ENCODE peak calls at places on chromosome 2, in four cellular contexts. One of them, this sample, is unnamed.

GRCh38 chr2:98923244-98923940 is 12.6 kb downstream of the CRACDL start:
- DNase-seq in MM.1S: no peak
- DNase-seq in thyroid gland: no peak
- DNase-seq in A549: no peak
- DNase-seq in this sample: no peak

GRCh38 chr2:60818272-60818671 is 62.2 kb downstream of the PAPOLG start:
- DNase-seq in MM.1S: no peak
- DNase-seq in thyroid gland: no peak
- DNase-seq in A549: no peak
- DNase-seq in this sample: no peak

GRCh38 chr2:194735837-194736542 is 921.0 kb upstream of the SLC39A10 start:
- DNase-seq in A549: no peak
- DNase-seq in thyroid gland: no peak
- DNase-seq in MM.1S: no peak
- DNase-seq in this sample: no peak

GRCh38 chr2:223050188-223050587 is 1.8 kb upstream of the KCNE4 start:
- DNase-seq in MM.1S: no peak
- DNase-seq in A549: no peak
- DNase-seq in thyroid gland: no peak
- DNase-seq in this sample: no peak

GRCh38 chr2:204923957-204924356 is 378.7 kb downstream of the PARD3B start:
- DNase-seq in thyroid gland: no peak
- DNase-seq in A549: no peak
- DNase-seq in MM.1S: no peak
- DNase-seq in this sample: no peak

GRCh38 chr2:189076572-189076971 is 102.4 kb downstream of the COL3A1 start:
- DNase-seq in MM.1S: no peak
- DNase-seq in A549: no peak
- DNase-seq in thyroid gland: no peak
- DNase-seq in this sample: no peak

GRCh38 chr2:105768961-105769452 is 24.3 kb downstream of the NCK2 start:
- DNase-seq in thyroid gland: no peak
- DNase-seq in A549: no peak
- DNase-seq in MM.1S: no peak
- DNase-seq in this sample: no peak

GRCh38 chr2:128469203-128469602 is 150.5 kb upstream of the HS6ST1 start:
- DNase-seq in A549: no peak
- DNase-seq in MM.1S: no peak
- DNase-seq in thyroid gland: no peak
- DNase-seq in this sample: peak; percentile 22

GRCh38 chr2:44169155-44169898 is 652 bp downstream of the PPM1B start:
- DNase-seq in MM.1S: peak; percentile 53
- DNase-seq in thyroid gland: peak; percentile 38
- DNase-seq in A549: peak; percentile 29
- DNase-seq in this sample: peak; percentile 71

GRCh38 chr2:11996618-11997017 is 250.2 kb downstream of the LPIN1 start:
- DNase-seq in A549: no peak
- DNase-seq in thyroid gland: no peak
- DNase-seq in MM.1S: no peak
- DNase-seq in this sample: no peak

GRCh38 chr2:54267577-54267976 is 11.5 kb upstream of the TSPYL6 start:
- DNase-seq in thyroid gland: no peak
- DNase-seq in MM.1S: no peak
- DNase-seq in A549: no peak
- DNase-seq in this sample: no peak

GRCh38 chr2:122652670-122653069 is 897.2 kb downstream of the TSN start:
- DNase-seq in A549: no peak
- DNase-seq in MM.1S: no peak
- DNase-seq in thyroid gland: no peak
- DNase-seq in this sample: no peak

GRCh38 chr2:177164131-177164530 is 48.5 kb upstream of the HNRNPA3 start:
- DNase-seq in A549: no peak
- DNase-seq in thyroid gland: no peak
- DNase-seq in MM.1S: no peak
- DNase-seq in this sample: no peak

GRCh38 chr2:37590119-37590571 is 81.3 kb downstream of the CDC42EP3 start:
- DNase-seq in A549: no peak
- DNase-seq in MM.1S: no peak
- DNase-seq in thyroid gland: no peak
- DNase-seq in this sample: no peak

GRCh38 chr2:211127501-211127900 is 571.1 kb downstream of the CPS1 start:
- DNase-seq in thyroid gland: no peak
- DNase-seq in MM.1S: no peak
- DNase-seq in A549: no peak
- DNase-seq in this sample: no peak

GRCh38 chr2:220835563-220835962 is 736.5 kb downstream of the EPHA4 start:
- DNase-seq in MM.1S: no peak
- DNase-seq in thyroid gland: no peak
- DNase-seq in A549: no peak
- DNase-seq in this sample: no peak

GRCh38 chr2:148594216-148594615 is 50.3 kb upstream of the EPC2 start:
- DNase-seq in MM.1S: no peak
- DNase-seq in A549: no peak
- DNase-seq in thyroid gland: no peak
- DNase-seq in this sample: no peak

GRCh38 chr2:140865851-140866250 is 1265.0 kb downstream of the LRP1B start:
- DNase-seq in thyroid gland: no peak
- DNase-seq in MM.1S: no peak
- DNase-seq in A549: no peak
- DNase-seq in this sample: no peak

GRCh38 chr2:151931030-151931611 is 102.9 kb upstream of the ARL5A start:
- DNase-seq in MM.1S: no peak
- DNase-seq in A549: no peak
- DNase-seq in thyroid gland: no peak
- DNase-seq in this sample: no peak

GRCh38 chr2:133452146-133452545 is 116.1 kb downstream of the NCKAP5 start:
- DNase-seq in MM.1S: no peak
- DNase-seq in thyroid gland: no peak
- DNase-seq in A549: no peak
- DNase-seq in this sample: no peak

GRCh38 chr2:33126973-33127372 is 180.2 kb downstream of the LTBP1 start:
- DNase-seq in thyroid gland: no peak
- DNase-seq in MM.1S: no peak
- DNase-seq in A549: no peak
- DNase-seq in this sample: no peak

GRCh38 chr2:162382283-162382682 is 38.4 kb downstream of the GCA start:
- DNase-seq in thyroid gland: no peak
- DNase-seq in A549: no peak
- DNase-seq in MM.1S: no peak
- DNase-seq in this sample: no peak

GRCh38 chr2:219073413-219074129 is 12.8 kb upstream of the IHH start:
- DNase-seq in A549: peak; percentile 26
- DNase-seq in MM.1S: peak; percentile 30
- DNase-seq in thyroid gland: peak; percentile 9
- DNase-seq in this sample: peak; percentile 70

GRCh38 chr2:208872591-208872990 is 466.0 kb downstream of the PTH2R start:
- DNase-seq in thyroid gland: no peak
- DNase-seq in MM.1S: no peak
- DNase-seq in A549: no peak
- DNase-seq in this sample: no peak

GRCh38 chr2:54106631-54107454 is 8.6 kb upstream of the ACYP2 start:
- DNase-seq in thyroid gland: peak; percentile 53
- DNase-seq in A549: peak; percentile 51
- DNase-seq in MM.1S: peak; percentile 65
- DNase-seq in this sample: peak; percentile 12

GRCh38 chr2:173149491-173149890 is 73.8 kb downstream of the MAP3K20 start:
- DNase-seq in A549: no peak
- DNase-seq in thyroid gland: no peak
- DNase-seq in MM.1S: no peak
- DNase-seq in this sample: no peak

GRCh38 chr2:157835425-157835824 is 40.7 kb downstream of the ACVR1 start:
- DNase-seq in MM.1S: no peak
- DNase-seq in A549: no peak
- DNase-seq in thyroid gland: no peak
- DNase-seq in this sample: no peak

GRCh38 chr2:157833721-157834120 is 42.4 kb downstream of the ACVR1 start:
- DNase-seq in thyroid gland: peak; percentile 68
- DNase-seq in A549: no peak
- DNase-seq in MM.1S: no peak
- DNase-seq in this sample: no peak

GRCh38 chr2:157827377-157827776 is 48.8 kb downstream of the ACVR1 start:
- DNase-seq in MM.1S: no peak
- DNase-seq in thyroid gland: no peak
- DNase-seq in A549: no peak
- DNase-seq in this sample: no peak

GRCh38 chr2:157831573-157832315 is 44.4 kb downstream of the ACVR1 start:
- DNase-seq in MM.1S: no peak
- DNase-seq in thyroid gland: peak; percentile 64
- DNase-seq in A549: no peak
- DNase-seq in this sample: no peak

DNA sequence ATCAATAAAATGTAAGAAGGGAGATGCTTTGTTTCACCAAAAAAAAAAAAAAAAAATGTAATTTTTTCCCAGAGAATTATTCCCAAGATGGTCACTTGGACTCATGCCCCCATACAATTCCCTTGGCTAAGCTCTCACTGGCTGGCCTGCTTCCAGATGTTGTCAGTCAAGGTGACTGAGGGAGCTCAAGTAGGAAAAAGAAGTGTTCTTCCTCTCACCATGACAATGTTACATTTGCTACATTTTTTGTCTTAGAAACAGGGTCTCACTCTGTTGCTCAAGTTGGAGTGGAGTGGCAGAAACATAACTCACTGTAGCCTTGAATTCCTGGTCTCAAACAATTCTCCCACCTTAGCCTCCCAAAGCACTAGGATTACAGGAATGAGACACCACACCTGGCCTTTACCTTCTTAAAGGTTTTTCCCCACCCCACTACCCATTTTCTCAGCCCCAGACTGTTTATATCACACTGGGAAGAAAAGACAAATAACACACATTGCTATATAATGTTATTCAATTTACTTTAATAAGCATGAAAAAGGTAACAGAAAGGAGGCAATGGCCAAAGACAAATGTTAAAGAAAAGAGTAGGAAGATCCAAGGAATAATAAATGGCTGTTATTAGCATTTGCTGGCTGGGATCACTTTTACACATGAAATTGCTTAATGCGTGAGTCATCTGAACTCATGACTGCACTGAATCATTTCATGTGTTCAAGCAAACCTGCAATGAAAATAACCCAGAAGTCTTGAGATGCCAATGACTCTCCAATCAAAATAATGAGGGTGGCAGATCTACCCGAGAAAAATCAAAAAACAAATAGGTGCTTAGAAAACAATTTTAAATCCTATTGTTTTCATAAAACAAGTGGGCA is 45.2 kb downstream of the ACVR1 start:
- DNase-seq in A549: peak; percentile 74
- DNase-seq in thyroid gland: peak; percentile 66
- DNase-seq in MM.1S: no peak
- DNase-seq in this sample: no peak
- H3K4me3 ChIP-seq in A549: peak overlapping the region; percentile 20
- H3K4me3 ChIP-seq in thyroid gland: no peak overlapping the region
- H3K4me3 ChIP-seq in MM.1S: no peak overlapping the region
- H3K4me3 ChIP-seq in this sample: no peak overlapping the region

DNA sequence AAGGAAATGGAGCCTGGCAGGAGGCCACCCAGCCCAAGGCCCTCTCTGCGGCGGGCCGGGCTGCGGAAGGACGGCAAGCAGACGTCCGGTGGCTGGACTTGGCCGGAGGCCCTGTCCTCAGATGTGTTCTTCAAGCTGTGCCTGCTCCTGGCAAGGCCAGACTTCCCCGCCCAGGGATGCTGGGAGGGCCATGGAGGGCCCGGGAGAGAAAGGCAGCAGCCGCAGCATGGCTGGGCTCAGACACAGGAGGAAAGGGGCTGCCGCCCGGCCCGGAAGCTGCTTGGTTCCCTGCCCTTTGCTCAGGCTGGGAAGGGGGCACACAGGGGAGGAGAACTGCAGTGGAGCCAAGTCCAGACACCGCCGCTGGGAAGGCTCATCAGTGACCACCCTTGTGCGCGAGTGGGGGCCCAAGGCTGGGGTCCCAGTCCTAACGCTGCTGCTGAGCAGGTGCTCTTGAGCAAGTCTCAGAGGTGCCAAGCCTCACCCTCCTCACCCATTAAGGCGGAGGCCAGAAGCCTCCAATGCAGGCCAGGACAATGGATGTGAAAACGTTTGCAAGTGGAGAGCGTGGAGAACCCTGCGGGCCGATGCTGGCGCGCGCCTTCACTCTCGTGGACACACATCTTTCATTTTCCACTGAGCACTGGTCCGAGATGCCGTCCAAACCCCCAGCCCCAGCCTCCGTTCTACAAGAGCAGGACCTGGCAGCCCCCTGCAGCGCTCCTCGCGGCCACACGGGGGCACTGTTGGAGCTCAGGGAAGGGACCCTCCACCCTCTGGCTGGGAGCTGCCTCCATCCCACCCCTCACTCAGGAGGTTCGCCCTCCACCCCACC is 7.9 kb downstream of the CROCC2 start:
- DNase-seq in MM.1S: no peak
- DNase-seq in thyroid gland: peak; percentile 61
- DNase-seq in A549: peak; percentile 53
- DNase-seq in this sample: peak; percentile 46
- H3K4me3 ChIP-seq in MM.1S: no peak overlapping the region
- H3K4me3 ChIP-seq in thyroid gland: no peak overlapping the region
- H3K4me3 ChIP-seq in A549: no peak overlapping the region
- H3K4me3 ChIP-seq in this sample: no peak overlapping the region

GRCh38 chr2:176085120-176085788 is 1.5 kb upstream of the EVX2 start:
- DNase-seq in MM.1S: no peak
- DNase-seq in thyroid gland: no peak
- DNase-seq in A549: no peak
- DNase-seq in this sample: no peak
- H3K4me3 ChIP-seq in MM.1S: no peak overlapping the region
- H3K4me3 ChIP-seq in thyroid gland: no peak overlapping the region
- H3K4me3 ChIP-seq in A549: no peak overlapping the region
- H3K4me3 ChIP-seq in this sample: no peak overlapping the region

GRCh38 chr2:107282135-107282534 is 396.2 kb upstream of the ST6GAL2 start:
- DNase-seq in A549: no peak
- DNase-seq in MM.1S: no peak
- DNase-seq in thyroid gland: no peak
- DNase-seq in this sample: no peak

GRCh38 chr2:107281637-107282036 is 395.7 kb upstream of the ST6GAL2 start:
- DNase-seq in MM.1S: no peak
- DNase-seq in thyroid gland: no peak
- DNase-seq in A549: no peak
- DNase-seq in this sample: no peak

GRCh38 chr2:107290041-107290440 is 404.1 kb upstream of the ST6GAL2 start:
- DNase-seq in MM.1S: no peak
- DNase-seq in A549: no peak
- DNase-seq in thyroid gland: no peak
- DNase-seq in this sample: no peak

DNA sequence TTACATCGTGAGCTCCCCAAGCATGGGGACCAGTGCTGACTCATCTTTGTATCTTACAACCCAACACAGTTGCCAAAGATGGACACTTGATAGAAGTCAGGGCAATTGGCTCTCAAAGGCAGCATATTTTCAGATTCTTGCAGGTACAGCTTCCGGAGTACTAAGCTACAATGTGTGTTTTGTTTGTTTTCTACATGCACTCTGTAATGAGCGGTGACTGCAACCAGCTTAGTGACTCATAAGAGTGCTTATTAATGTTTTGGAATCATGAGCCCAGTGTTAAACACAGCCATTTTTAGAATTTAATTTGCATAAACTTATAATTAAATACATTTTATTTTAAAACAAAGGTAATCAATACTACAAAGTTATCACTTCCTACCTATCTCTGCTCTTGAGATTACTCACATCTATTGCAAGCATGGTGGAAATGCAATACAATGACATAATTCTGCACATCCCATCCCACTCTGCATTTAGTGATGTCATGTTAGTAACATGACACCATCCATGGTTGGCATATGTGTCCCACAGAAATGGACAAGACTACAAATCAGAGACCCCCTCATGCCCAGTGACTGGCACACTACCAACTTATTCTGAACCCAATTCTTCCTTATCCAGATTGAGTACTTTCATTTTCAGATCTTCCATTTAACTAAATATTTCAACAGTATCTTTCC is 399.8 kb upstream of the ST6GAL2 start:
- DNase-seq in A549: no peak
- DNase-seq in thyroid gland: no peak
- DNase-seq in MM.1S: no peak
- DNase-seq in this sample: no peak
- H3K4me3 ChIP-seq in A549: no peak overlapping the region
- H3K4me3 ChIP-seq in thyroid gland: no peak overlapping the region
- H3K4me3 ChIP-seq in MM.1S: no peak overlapping the region
- H3K4me3 ChIP-seq in this sample: no peak overlapping the region

This sample was measured in HL-60.